ENCODE peak calls at places on chromosomes 11 and 22, in ten cellular contexts. One of them, this sample, is unnamed.

GRCh38 chr22:35451602-35452001 is 51.7 kb downstream of the MCM5 start:
- DNase-seq in AG10803: no peak
- DNase-seq in T-cell: no peak
- DNase-seq in SK-N-DZ: peak; percentile 45
- DNase-seq in posterior vena cava: no peak
- DNase-seq in lower leg skin: no peak
- DNase-seq in DMS153: no peak
- DNase-seq in NCI-H748 treated with DMSO at 0.1 percent for 48 hours: no peak
- DNase-seq in OCI-LY7: no peak
- DNase-seq in DMS79 treated with DMSO at 0.1 percent for 48 hours: no peak
- DNase-seq in this sample: no peak

GRCh38 chr11:2804701-2805387 is 80.7 kb downstream of the CDKN1C start:
- DNase-seq in SK-N-DZ: no peak
- DNase-seq in NCI-H748 treated with DMSO at 0.1 percent for 48 hours: no peak
- DNase-seq in T-cell: no peak
- DNase-seq in posterior vena cava: peak; percentile 77
- DNase-seq in AG10803: no peak
- DNase-seq in DMS79 treated with DMSO at 0.1 percent for 48 hours: no peak
- DNase-seq in lower leg skin: no peak
- DNase-seq in OCI-LY7: no peak
- DNase-seq in DMS153: no peak
- DNase-seq in this sample: no peak

GRCh38 chr11:64716471-64717267 is 6.3 kb downstream of the NRXN2 start:
- DNase-seq in NCI-H748 treated with DMSO at 0.1 percent for 48 hours: no peak
- DNase-seq in lower leg skin: no peak
- DNase-seq in T-cell: no peak
- DNase-seq in SK-N-DZ: peak; percentile 61
- DNase-seq in DMS79 treated with DMSO at 0.1 percent for 48 hours: no peak
- DNase-seq in posterior vena cava: peak; percentile 37
- DNase-seq in OCI-LY7: no peak
- DNase-seq in AG10803: no peak
- DNase-seq in DMS153: no peak
- DNase-seq in this sample: no peak

GRCh38 chr11:2914475-2915195 is 14.6 kb downstream of the PHLDA2 start:
- DNase-seq in DMS79 treated with DMSO at 0.1 percent for 48 hours: peak; percentile 44
- DNase-seq in DMS153: peak; percentile 31
- DNase-seq in posterior vena cava: no peak
- DNase-seq in OCI-LY7: no peak
- DNase-seq in T-cell: no peak
- DNase-seq in SK-N-DZ: no peak
- DNase-seq in AG10803: no peak
- DNase-seq in NCI-H748 treated with DMSO at 0.1 percent for 48 hours: no peak
- DNase-seq in lower leg skin: no peak
- DNase-seq in this sample: no peak

GRCh38 chr22:38756631-38757463 is 1.0 kb upstream of the SUN2 start:
- DNase-seq in OCI-LY7: peak; percentile 55
- DNase-seq in T-cell: no peak
- DNase-seq in SK-N-DZ: no peak
- DNase-seq in DMS79 treated with DMSO at 0.1 percent for 48 hours: peak; percentile 19
- DNase-seq in lower leg skin: no peak
- DNase-seq in NCI-H748 treated with DMSO at 0.1 percent for 48 hours: no peak
- DNase-seq in DMS153: no peak
- DNase-seq in AG10803: no peak
- DNase-seq in posterior vena cava: no peak
- DNase-seq in this sample: no peak

GRCh38 chr11:18384157-18384641 is 10.2 kb upstream of the LDHA start:
- DNase-seq in lower leg skin: peak; percentile 77
- DNase-seq in DMS79 treated with DMSO at 0.1 percent for 48 hours: no peak
- DNase-seq in T-cell: no peak
- DNase-seq in AG10803: peak; percentile 98
- DNase-seq in NCI-H748 treated with DMSO at 0.1 percent for 48 hours: no peak
- DNase-seq in DMS153: peak; percentile 59
- DNase-seq in OCI-LY7: peak; percentile 45
- DNase-seq in SK-N-DZ: peak; percentile 80
- DNase-seq in posterior vena cava: no peak
- DNase-seq in this sample: peak; percentile 84

GRCh38 chr11:76232026-76232665 is 25.8 kb upstream of the WNT11 start:
- DNase-seq in lower leg skin: no peak
- DNase-seq in DMS153: no peak
- DNase-seq in AG10803: no peak
- DNase-seq in NCI-H748 treated with DMSO at 0.1 percent for 48 hours: no peak
- DNase-seq in T-cell: no peak
- DNase-seq in DMS79 treated with DMSO at 0.1 percent for 48 hours: no peak
- DNase-seq in posterior vena cava: no peak
- DNase-seq in SK-N-DZ: no peak
- DNase-seq in OCI-LY7: peak; percentile 51
- DNase-seq in this sample: no peak

GRCh38 chr11:123562829-123563228 is 91.6 kb downstream of the SCN3B start:
- DNase-seq in AG10803: no peak
- DNase-seq in lower leg skin: no peak
- DNase-seq in NCI-H748 treated with DMSO at 0.1 percent for 48 hours: no peak
- DNase-seq in DMS153: no peak
- DNase-seq in DMS79 treated with DMSO at 0.1 percent for 48 hours: no peak
- DNase-seq in T-cell: no peak
- DNase-seq in OCI-LY7: no peak
- DNase-seq in SK-N-DZ: no peak
- DNase-seq in posterior vena cava: no peak
- DNase-seq in this sample: no peak